ENCODE peak calls at places on chromosomes 4 and X, in eight cellular contexts. G is tibial artery, M is MCF 10A, Q is AG09319, P is fibroblast of lung, D is tibial nerve, R is neural crest cell, I is mammary epithelial cell. Z is an unnamed sample.

GRCh38 chrX:141133272-141133671 is 43.7 kb downstream of the LDOC1 start:
- DNase-seq in G (no peak), D (no peak), I (peak; percentile 50), R (no peak), P (no peak), Q (no peak), M (no peak), Z (peak; percentile 62)

GRCh38 chr4:111398906-111399330 is 746.3 kb upstream of the FAM241A start:
- DNase-seq in M (no peak), P (peak; percentile 23), G (no peak), I (no peak), R (no peak), Q (no peak), D (no peak), Z (no peak)

GRCh38 chrX:45505214-45505613 is 304.5 kb upstream of the DIPK2B start:
- DNase-seq in I (peak; percentile 91), M (peak; percentile 51), G (no peak), P (peak; percentile 74), D (no peak), Q (no peak), R (no peak), Z (peak; percentile 87)

GRCh38 chr4:24519649-24520048 is 64.7 kb downstream of the DHX15 start:
- DNase-seq in M (no peak), D (no peak), G (no peak), R (no peak), I (no peak), P (peak; percentile 71), Q (no peak), Z (no peak)

GRCh38 chr4:79584902-79585301 is 176.9 kb upstream of the GK2 start:
- DNase-seq in I (no peak), D (no peak), R (no peak), P (no peak), Q (no peak), G (no peak), M (no peak), Z (no peak)

GRCh38 chr4:1384675-1385372 is 21.4 kb downstream of the NKX1-1 start:
- DNase-seq in Q (no peak), I (no peak), P (no peak), M (no peak), R (no peak), G (no peak), D (no peak), Z (no peak)

GRCh38 chr4:119659576-119659975 is 31.0 kb upstream of the PDE5A start:
- DNase-seq in R (no peak), P (peak; percentile 91), G (no peak), I (no peak), Q (peak; percentile 64), D (no peak), M (no peak), Z (no peak)

GRCh38 chrX:110806145-110806544 is 10.5 kb upstream of the CHRDL1 start:
- DNase-seq in D (no peak), P (peak; percentile 81), I (peak; percentile 28), G (no peak), M (peak; percentile 13), Q (no peak), R (no peak), Z (no peak)

GRCh38 chr4:114108869-114109268 is 129.4 kb upstream of the ARSJ start:
- DNase-seq in M (peak; percentile 69), D (no peak), Q (no peak), G (no peak), R (no peak), I (peak; percentile 79), P (peak; percentile 60), Z (peak; percentile 81)

GRCh38 chrX:151776113-151776790 is 41.7 kb downstream of the CNGA2 start:
- DNase-seq in Q (no peak), D (no peak), M (no peak), P (no peak), G (no peak), R (no peak), I (no peak), Z (no peak)

GRCh38 chr4:38464328-38464727 is 199.7 kb upstream of the KLF3 start:
- DNase-seq in G (no peak), I (no peak), Q (no peak), R (no peak), D (no peak), M (no peak), P (no peak), Z (no peak)

GRCh38 chr4:38467296-38467695 is 196.7 kb upstream of the KLF3 start:
- DNase-seq in P (no peak), R (no peak), D (no peak), I (no peak), G (no peak), Q (no peak), M (no peak), Z (no peak)

GRCh38 chr4:38463268-38463958 is 200.6 kb upstream of the KLF3 start:
- DNase-seq in G (no peak), M (no peak), P (no peak), Q (no peak), D (no peak), I (no peak), R (no peak), Z (no peak)

GRCh38 chr4:38468491-38468890 is 195.5 kb upstream of the KLF3 start:
- DNase-seq in R (no peak), G (no peak), M (no peak), D (no peak), Q (no peak), P (no peak), I (no peak), Z (no peak)

GRCh38 chr4:38466401-38466800 is 197.6 kb upstream of the KLF3 start:
- DNase-seq in D (no peak), M (no peak), I (no peak), G (no peak), P (no peak), Q (no peak), R (no peak), Z (no peak)
- TF ChIP-seq CTCF in D (no peak), M (no peak), I (no peak), G (no peak), P (no peak), Q (no peak), R (no peak), Z (peak; percentile 6)

GRCh38 chr4:86603486-86603885 is 9.4 kb downstream of the PTPN13 start:
- DNase-seq in I (no peak), G (no peak), R (no peak), P (no peak), D (no peak), Q (no peak), M (no peak), Z (no peak)
- TF ChIP-seq CTCF in I (no peak), G (no peak), R (no peak), P (no peak), D (no peak), Q (no peak), M (no peak), Z (no peak)

GRCh38 chrX:56763556-56764152 is 34.6 kb downstream of the NBDY start:
- DNase-seq in D (no peak), R (no peak), G (no peak), M (peak; percentile 78), Q (peak; percentile 73), I (peak; percentile 71), P (peak; percentile 32), Z (no peak)
- TF ChIP-seq CTCF in D (peak; percentile 56), R (no peak), G (no peak), M (peak; percentile 36), Q (peak; percentile 52), I (peak; percentile 42), P (no peak), Z (no peak)

DNA sequence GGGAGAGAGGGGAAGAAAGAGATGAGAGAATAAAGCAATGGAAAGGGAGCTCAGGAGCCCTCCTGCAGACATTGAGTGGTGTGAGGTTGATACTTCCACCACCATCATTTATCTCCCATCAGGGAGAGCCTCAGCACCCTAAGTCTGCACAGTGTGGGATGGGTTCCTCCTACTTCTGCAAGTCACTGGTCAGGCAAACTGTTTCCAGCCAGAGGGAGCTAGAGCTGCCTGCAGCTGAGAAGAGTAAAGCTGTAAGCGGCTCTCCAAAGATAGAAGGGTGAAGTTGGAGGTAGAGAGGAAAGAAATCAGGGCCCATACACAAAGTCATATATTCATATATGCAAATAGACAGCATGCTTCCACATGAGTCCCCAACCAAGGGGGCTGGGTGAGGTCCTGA is 21.8 kb upstream of the ZNF81 start:
- DNase-seq in G (no peak), R (no peak), M (no peak), Q (no peak), D (no peak), I (no peak), P (no peak), Z (no peak)
- TF ChIP-seq CTCF in G (no peak), R (no peak), M (no peak), Q (no peak), D (no peak), I (no peak), P (no peak), Z (no peak)

GRCh38 chrX:95351089-95351488 is 1333.6 kb upstream of the DIAPH2 start:
- DNase-seq in D (no peak), G (no peak), M (no peak), I (no peak), R (no peak), Q (no peak), P (no peak), Z (no peak)

GRCh38 chrX:95346854-95347253 is 1337.8 kb upstream of the DIAPH2 start:
- DNase-seq in R (no peak), Q (no peak), M (peak; percentile 20), P (peak; percentile 2), D (no peak), I (peak; percentile 3), G (no peak), Z (no peak)
- TF ChIP-seq CTCF in R (peak; percentile 77), Q (peak; percentile 14), M (peak; percentile 31), P (no peak), D (no peak), I (peak; percentile 39), G (no peak), Z (peak; percentile 58)

GRCh38 chr4:141706445-141706844 is 70.1 kb downstream of the IL15 start:
- DNase-seq in Q (no peak), I (no peak), P (no peak), D (no peak), M (no peak), G (no peak), R (no peak), Z (no peak)

GRCh38 chr4:141705747-141706377 is 69.5 kb downstream of the IL15 start:
- DNase-seq in R (no peak), P (peak; percentile 17), Q (no peak), G (no peak), M (no peak), D (no peak), I (no peak), Z (no peak)

GRCh38 chr4:141713185-141713584 is 76.8 kb downstream of the IL15 start:
- DNase-seq in R (no peak), M (no peak), P (peak; percentile 38), Q (no peak), G (no peak), D (no peak), I (no peak), Z (no peak)

GRCh38 chr4:141713771-141714445 is 77.5 kb downstream of the IL15 start:
- DNase-seq in Q (no peak), G (no peak), I (peak; percentile 68), D (no peak), R (no peak), M (peak; percentile 60), P (peak; percentile 85), Z (peak; percentile 68)

DNA sequence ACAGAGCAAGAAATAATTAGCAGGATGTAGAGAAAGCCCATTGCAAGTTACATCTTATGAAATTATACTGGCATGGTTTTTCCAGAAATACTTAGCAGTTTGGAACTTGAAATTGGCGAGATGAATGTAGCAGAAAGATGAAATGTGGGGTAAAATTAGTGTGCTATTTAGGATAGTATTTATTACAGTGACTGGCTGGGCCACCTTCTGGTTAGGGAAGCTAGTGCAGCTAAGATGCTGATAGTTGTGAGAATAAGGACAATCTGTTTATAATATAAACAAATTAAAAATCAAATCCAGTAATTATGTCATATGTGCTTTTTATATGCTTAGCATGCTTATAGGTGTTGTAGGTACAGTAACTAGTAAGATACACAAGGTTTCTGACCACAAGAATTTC is 74.8 kb downstream of the IL15 start:
- DNase-seq in M (peak; percentile 49), G (peak; percentile 31), D (no peak), I (peak; percentile 8), Q (no peak), R (no peak), P (peak; percentile 30), Z (no peak)
- TF ChIP-seq CTCF in M (peak; percentile 42), G (peak; percentile 64), D (peak; percentile 46), I (peak; percentile 68), Q (peak; percentile 58), R (peak; percentile 68), P (peak; percentile 79), Z (peak; percentile 70)